ENCODE peak calls at places on chromosomes 13 and 19, in six cellular contexts. A is stimulated activated CD4-positive, alpha-beta T cell treated with anti-CD3 and anti-CD28 coated beads, Interleukin-15, amount 100 ng/mL, for 24 hours; W is EL; K is mesothelial cell of epicardium; B is activated CD4-positive, alpha-beta T cell treated with anti-CD3 and anti-CD28 coated beads, Interleukin-2, amount 10 ng/mL, durations not matched to agents 7 days and 5 days; T is HS-27A. U is an unnamed sample.

GRCh38 chr13:55583953-55584593 is 1556.6 kb upstream of the PRR20A start:
- DNase-seq in A (no peak), K (no peak), W (no peak), T (no peak), B (no peak), U (no peak)

GRCh38 chr19:18388328-18389094 is 2.6 kb downstream of the GDF15 start:
- DNase-seq in W (peak), K (peak), T (no peak), A (peak), B (peak), U (peak)

GRCh38 chr19:13883665-13884064 is 6.7 kb downstream of the NANOS3 start:
- DNase-seq in K (no peak), T (no peak), W (no peak), A (no peak), B (no peak), U (no peak)

GRCh38 chr19:17255150-17255621 is 9.4 kb downstream of the USHBP1 start:
- DNase-seq in K (no peak), T (no peak), A (no peak), W (no peak), B (no peak), U (peak)

GRCh38 chr13:27792393-27793218 is at the start of gene GSX1:
- DNase-seq in A (peak), K (peak), B (peak), T (no peak), W (peak), U (peak)

GRCh38 chr19:13036366-13036976 is 41.2 kb downstream of the NFIX start:
- DNase-seq in T (no peak), K (no peak), B (no peak), W (peak), A (no peak), U (peak)

GRCh38 chr13:35260316-35260715 is 216.2 kb downstream of the MAB21L1 start:
- DNase-seq in B (no peak), T (no peak), A (no peak), W (peak), K (no peak), U (no peak)

GRCh38 chr13:37446503-37446902 is 152.1 kb downstream of the POSTN start:
- DNase-seq in A (no peak), W (peak), T (peak), K (no peak), B (no peak), U (peak)

GRCh38 chr19:52138614-52139290 is 986 bp downstream of the ZNF616 start:
- DNase-seq in A (peak), K (peak), W (peak), B (peak), T (peak), U (peak)

GRCh38 chr19:18206018-18206417 is 2.2 kb upstream of the RAB3A start:
- DNase-seq in B (no peak), T (no peak), A (no peak), W (no peak), K (no peak), U (no peak)

U was measured in kidney tubule cell.